ENCODE peak calls at places on chromosome 9, in seven cellular contexts. T, X, H, U, E, G and I are unnamed samples.

GRCh38 chr9:109063765-109064164 is 50.5 kb upstream of the CTNNAL1 start:
- DNase-seq in T (no peak), X (no peak), H (no peak), U (no peak), E (no peak), G (no peak), I (no peak)

GRCh38 chr9:106432631-106433030 is 430.3 kb upstream of the ZNF462 start:
- DNase-seq in T (no peak), X (no peak), H (no peak), U (no peak), E (no peak), G (no peak), I (no peak)

GRCh38 chr9:6428940-6429889 is 16.2 kb downstream of the UHRF2 start:
- DNase-seq in T (no peak), X (no peak), H (no peak), U (no peak), E (no peak), G (no peak), I (no peak)

GRCh38 chr9:114015607-114016006 is 62.5 kb downstream of the AMBP start:
- DNase-seq in T (no peak), X (no peak), H (peak), U (peak), E (no peak), G (no peak), I (no peak)

GRCh38 chr9:27181381-27181780 is 72.4 kb downstream of the TEK start:
- DNase-seq in T (no peak), X (no peak), H (no peak), U (no peak), E (no peak), G (no peak), I (no peak)

GRCh38 chr9:69822091-69822750 is 1.6 kb downstream of the CFAP95 start:
- DNase-seq in T (no peak), X (no peak), H (no peak), U (no peak), E (no peak), G (no peak), I (no peak)

GRCh38 chr9:92385953-92386352 is 18.4 kb downstream of the OGN start:
- DNase-seq in T (no peak), X (no peak), H (no peak), U (no peak), E (no peak), G (no peak), I (no peak)

GRCh38 chr9:77865385-77865784 is 166.2 kb downstream of the GNAQ start:
- DNase-seq in T (no peak), X (no peak), H (no peak), U (no peak), E (no peak), G (no peak), I (no peak)

GRCh38 chr9:83959061-83959460 is 21.0 kb downstream of the HNRNPK start:
- DNase-seq in T (no peak), X (no peak), H (no peak), U (no peak), E (peak), G (no peak), I (no peak)

GRCh38 chr9:118734696-118735095 is 634.5 kb downstream of the BRINP1 start:
- DNase-seq in T (no peak), X (no peak), H (no peak), U (no peak), E (no peak), G (no peak), I (no peak)

GRCh38 chr9:133142657-133143592 is 20.8 kb downstream of the GBGT1 start:
- DNase-seq in T (no peak), X (no peak), H (no peak), U (no peak), E (no peak), G (no peak), I (no peak)